ENCODE peak calls at places on chromosomes 1 and 21, in seven cellular contexts. One of them, this sample, is unnamed.

GRCh38 chr1:43427524-43427923 is 26.2 kb downstream of the HYI start:
- DNase-seq in AG04450: no peak
- DNase-seq in LoVo: no peak
- DNase-seq in activated B cell treated with CpG ODN at 0.5 μM for 24 hours: no peak
- DNase-seq in adrenal gland: no peak
- DNase-seq in activated T-cell treated with anti-CD3 and anti-CD28 coated beads, Interleukin-2, amount 50 U/mL, for 24 hours: no peak
- DNase-seq in stimulated activated naive CD4-positive, alpha-beta T cell: no peak
- DNase-seq in this sample: no peak

GRCh38 chr1:204623894-204624361 is 61.6 kb downstream of the LRRN2 start:
- DNase-seq in stimulated activated naive CD4-positive, alpha-beta T cell: no peak
- DNase-seq in activated T-cell treated with anti-CD3 and anti-CD28 coated beads, Interleukin-2, amount 50 U/mL, for 24 hours: no peak
- DNase-seq in activated B cell treated with CpG ODN at 0.5 μM for 24 hours: no peak
- DNase-seq in AG04450: no peak
- DNase-seq in adrenal gland: no peak
- DNase-seq in LoVo: no peak
- DNase-seq in this sample: no peak

GRCh38 chr1:218494000-218494399 is 148.9 kb downstream of the TGFB2 start:
- DNase-seq in activated B cell treated with CpG ODN at 0.5 μM for 24 hours: no peak
- DNase-seq in LoVo: no peak
- DNase-seq in stimulated activated naive CD4-positive, alpha-beta T cell: no peak
- DNase-seq in AG04450: no peak
- DNase-seq in adrenal gland: no peak
- DNase-seq in activated T-cell treated with anti-CD3 and anti-CD28 coated beads, Interleukin-2, amount 50 U/mL, for 24 hours: no peak
- DNase-seq in this sample: no peak

GRCh38 chr1:52552236-52552504 is 722 bp downstream of the TUT4 start:
- DNase-seq in activated T-cell treated with anti-CD3 and anti-CD28 coated beads, Interleukin-2, amount 50 U/mL, for 24 hours: peak
- DNase-seq in adrenal gland: peak
- DNase-seq in activated B cell treated with CpG ODN at 0.5 μM for 24 hours: peak
- DNase-seq in AG04450: peak
- DNase-seq in stimulated activated naive CD4-positive, alpha-beta T cell: peak
- DNase-seq in LoVo: peak
- DNase-seq in this sample: no peak

GRCh38 chr1:36731226-36732037 is 248.7 kb upstream of the CSF3R start:
- DNase-seq in AG04450: no peak
- DNase-seq in activated T-cell treated with anti-CD3 and anti-CD28 coated beads, Interleukin-2, amount 50 U/mL, for 24 hours: no peak
- DNase-seq in stimulated activated naive CD4-positive, alpha-beta T cell: no peak
- DNase-seq in adrenal gland: no peak
- DNase-seq in LoVo: no peak
- DNase-seq in activated B cell treated with CpG ODN at 0.5 μM for 24 hours: no peak
- DNase-seq in this sample: no peak

GRCh38 chr1:21299007-21299406 is 8.7 kb upstream of the ECE1 start:
- DNase-seq in activated B cell treated with CpG ODN at 0.5 μM for 24 hours: no peak
- DNase-seq in stimulated activated naive CD4-positive, alpha-beta T cell: no peak
- DNase-seq in activated T-cell treated with anti-CD3 and anti-CD28 coated beads, Interleukin-2, amount 50 U/mL, for 24 hours: no peak
- DNase-seq in AG04450: no peak
- DNase-seq in LoVo: peak
- DNase-seq in adrenal gland: no peak
- DNase-seq in this sample: no peak

GRCh38 chr1:19010995-19011696 is 54.7 kb upstream of the IFFO2 start:
- DNase-seq in LoVo: peak
- DNase-seq in AG04450: peak
- DNase-seq in stimulated activated naive CD4-positive, alpha-beta T cell: no peak
- DNase-seq in adrenal gland: peak
- DNase-seq in activated B cell treated with CpG ODN at 0.5 μM for 24 hours: no peak
- DNase-seq in activated T-cell treated with anti-CD3 and anti-CD28 coated beads, Interleukin-2, amount 50 U/mL, for 24 hours: peak
- DNase-seq in this sample: peak

GRCh38 chr1:18151436-18151835 is 43.8 kb downstream of the IGSF21 start:
- DNase-seq in activated T-cell treated with anti-CD3 and anti-CD28 coated beads, Interleukin-2, amount 50 U/mL, for 24 hours: no peak
- DNase-seq in adrenal gland: no peak
- DNase-seq in stimulated activated naive CD4-positive, alpha-beta T cell: no peak
- DNase-seq in AG04450: no peak
- DNase-seq in LoVo: no peak
- DNase-seq in activated B cell treated with CpG ODN at 0.5 μM for 24 hours: no peak
- DNase-seq in this sample: no peak

GRCh38 chr1:89941110-89941770 is 53.7 kb upstream of the ZNF326 start:
- DNase-seq in activated T-cell treated with anti-CD3 and anti-CD28 coated beads, Interleukin-2, amount 50 U/mL, for 24 hours: no peak
- DNase-seq in LoVo: no peak
- DNase-seq in adrenal gland: no peak
- DNase-seq in activated B cell treated with CpG ODN at 0.5 μM for 24 hours: no peak
- DNase-seq in stimulated activated naive CD4-positive, alpha-beta T cell: no peak
- DNase-seq in AG04450: no peak
- DNase-seq in this sample: peak

GRCh38 chr1:227174136-227174535 is 144.2 kb downstream of the CDC42BPA start:
- DNase-seq in adrenal gland: no peak
- DNase-seq in activated B cell treated with CpG ODN at 0.5 μM for 24 hours: no peak
- DNase-seq in activated T-cell treated with anti-CD3 and anti-CD28 coated beads, Interleukin-2, amount 50 U/mL, for 24 hours: no peak
- DNase-seq in stimulated activated naive CD4-positive, alpha-beta T cell: no peak
- DNase-seq in AG04450: no peak
- DNase-seq in LoVo: no peak
- DNase-seq in this sample: no peak

GRCh38 chr21:16022121-16022520 is 292.3 kb downstream of the USP25 start:
- DNase-seq in activated B cell treated with CpG ODN at 0.5 μM for 24 hours: no peak
- DNase-seq in LoVo: no peak
- DNase-seq in stimulated activated naive CD4-positive, alpha-beta T cell: no peak
- DNase-seq in activated T-cell treated with anti-CD3 and anti-CD28 coated beads, Interleukin-2, amount 50 U/mL, for 24 hours: no peak
- DNase-seq in AG04450: no peak
- DNase-seq in adrenal gland: no peak
- DNase-seq in this sample: no peak

GRCh38 chr1:1434131-1434811 is 1.2 kb upstream of the VWA1 start:
- DNase-seq in AG04450: no peak
- DNase-seq in adrenal gland: peak
- DNase-seq in LoVo: no peak
- DNase-seq in activated B cell treated with CpG ODN at 0.5 μM for 24 hours: no peak
- DNase-seq in activated T-cell treated with anti-CD3 and anti-CD28 coated beads, Interleukin-2, amount 50 U/mL, for 24 hours: no peak
- DNase-seq in stimulated activated naive CD4-positive, alpha-beta T cell: no peak
- DNase-seq in this sample: no peak

GRCh38 chr1:51926171-51926812 is 47.8 kb upstream of the NRDC start:
- DNase-seq in stimulated activated naive CD4-positive, alpha-beta T cell: no peak
- DNase-seq in adrenal gland: no peak
- DNase-seq in LoVo: no peak
- DNase-seq in AG04450: no peak
- DNase-seq in activated B cell treated with CpG ODN at 0.5 μM for 24 hours: no peak
- DNase-seq in activated T-cell treated with anti-CD3 and anti-CD28 coated beads, Interleukin-2, amount 50 U/mL, for 24 hours: no peak
- DNase-seq in this sample: no peak

GRCh38 chr1:222923506-222923905 is 108.7 kb downstream of the DISP1 start:
- DNase-seq in AG04450: no peak
- DNase-seq in activated T-cell treated with anti-CD3 and anti-CD28 coated beads, Interleukin-2, amount 50 U/mL, for 24 hours: no peak
- DNase-seq in activated B cell treated with CpG ODN at 0.5 μM for 24 hours: no peak
- DNase-seq in adrenal gland: no peak
- DNase-seq in stimulated activated naive CD4-positive, alpha-beta T cell: no peak
- DNase-seq in LoVo: no peak
- DNase-seq in this sample: no peak

GRCh38 chr1:43232482-43232881 is 37.3 kb upstream of the TMEM125 start:
- DNase-seq in activated B cell treated with CpG ODN at 0.5 μM for 24 hours: no peak
- DNase-seq in LoVo: no peak
- DNase-seq in activated T-cell treated with anti-CD3 and anti-CD28 coated beads, Interleukin-2, amount 50 U/mL, for 24 hours: no peak
- DNase-seq in stimulated activated naive CD4-positive, alpha-beta T cell: no peak
- DNase-seq in adrenal gland: no peak
- DNase-seq in AG04450: no peak
- DNase-seq in this sample: no peak

GRCh38 chr1:119737040-119737682 is 25.4 kb downstream of the PHGDH start:
- DNase-seq in AG04450: no peak
- DNase-seq in stimulated activated naive CD4-positive, alpha-beta T cell: no peak
- DNase-seq in activated T-cell treated with anti-CD3 and anti-CD28 coated beads, Interleukin-2, amount 50 U/mL, for 24 hours: no peak
- DNase-seq in activated B cell treated with CpG ODN at 0.5 μM for 24 hours: no peak
- DNase-seq in adrenal gland: peak
- DNase-seq in LoVo: no peak
- DNase-seq in this sample: no peak

GRCh38 chr1:168439451-168440375 is 104.1 kb downstream of the XCL2 start:
- DNase-seq in activated B cell treated with CpG ODN at 0.5 μM for 24 hours: no peak
- DNase-seq in adrenal gland: peak
- DNase-seq in LoVo: peak
- DNase-seq in activated T-cell treated with anti-CD3 and anti-CD28 coated beads, Interleukin-2, amount 50 U/mL, for 24 hours: peak
- DNase-seq in AG04450: peak
- DNase-seq in stimulated activated naive CD4-positive, alpha-beta T cell: peak
- DNase-seq in this sample: peak

GRCh38 chr1:21574464-21575151 is 65.4 kb downstream of the ALPL start:
- DNase-seq in stimulated activated naive CD4-positive, alpha-beta T cell: no peak
- DNase-seq in adrenal gland: no peak
- DNase-seq in activated T-cell treated with anti-CD3 and anti-CD28 coated beads, Interleukin-2, amount 50 U/mL, for 24 hours: no peak
- DNase-seq in LoVo: no peak
- DNase-seq in AG04450: no peak
- DNase-seq in activated B cell treated with CpG ODN at 0.5 μM for 24 hours: no peak
- DNase-seq in this sample: no peak

GRCh38 chr1:14961661-14962267 is 191.8 kb upstream of the TMEM51 start:
- DNase-seq in activated T-cell treated with anti-CD3 and anti-CD28 coated beads, Interleukin-2, amount 50 U/mL, for 24 hours: no peak
- DNase-seq in stimulated activated naive CD4-positive, alpha-beta T cell: no peak
- DNase-seq in adrenal gland: no peak
- DNase-seq in LoVo: no peak
- DNase-seq in AG04450: no peak
- DNase-seq in activated B cell treated with CpG ODN at 0.5 μM for 24 hours: no peak
- DNase-seq in this sample: no peak

GRCh38 chr1:150132372-150132771 is 17.3 kb upstream of the PLEKHO1 start:
- DNase-seq in adrenal gland: no peak
- DNase-seq in AG04450: no peak
- DNase-seq in LoVo: no peak
- DNase-seq in activated B cell treated with CpG ODN at 0.5 μM for 24 hours: no peak
- DNase-seq in activated T-cell treated with anti-CD3 and anti-CD28 coated beads, Interleukin-2, amount 50 U/mL, for 24 hours: no peak
- DNase-seq in stimulated activated naive CD4-positive, alpha-beta T cell: no peak
- DNase-seq in this sample: no peak

GRCh38 chr1:69492286-69492685 is 75.4 kb upstream of the LRRC7 start:
- DNase-seq in LoVo: peak
- DNase-seq in activated B cell treated with CpG ODN at 0.5 μM for 24 hours: no peak
- DNase-seq in AG04450: no peak
- DNase-seq in adrenal gland: no peak
- DNase-seq in activated T-cell treated with anti-CD3 and anti-CD28 coated beads, Interleukin-2, amount 50 U/mL, for 24 hours: no peak
- DNase-seq in stimulated activated naive CD4-positive, alpha-beta T cell: no peak
- DNase-seq in this sample: no peak

GRCh38 chr1:221663321-221663720 is 78.6 kb downstream of the DUSP10 start:
- DNase-seq in AG04450: no peak
- DNase-seq in LoVo: no peak
- DNase-seq in activated B cell treated with CpG ODN at 0.5 μM for 24 hours: no peak
- DNase-seq in adrenal gland: no peak
- DNase-seq in activated T-cell treated with anti-CD3 and anti-CD28 coated beads, Interleukin-2, amount 50 U/mL, for 24 hours: no peak
- DNase-seq in stimulated activated naive CD4-positive, alpha-beta T cell: no peak
- DNase-seq in this sample: no peak

GRCh38 chr1:11198257-11198656 is 9.1 kb downstream of the ANGPTL7 start:
- DNase-seq in adrenal gland: no peak
- DNase-seq in LoVo: no peak
- DNase-seq in AG04450: no peak
- DNase-seq in activated T-cell treated with anti-CD3 and anti-CD28 coated beads, Interleukin-2, amount 50 U/mL, for 24 hours: no peak
- DNase-seq in stimulated activated naive CD4-positive, alpha-beta T cell: no peak
- DNase-seq in activated B cell treated with CpG ODN at 0.5 μM for 24 hours: no peak
- DNase-seq in this sample: no peak

GRCh38 chr1:26723013-26723991 is 27.5 kb downstream of the ARID1A start:
- DNase-seq in LoVo: peak
- DNase-seq in activated B cell treated with CpG ODN at 0.5 μM for 24 hours: peak
- DNase-seq in AG04450: peak
- DNase-seq in stimulated activated naive CD4-positive, alpha-beta T cell: peak
- DNase-seq in adrenal gland: peak
- DNase-seq in activated T-cell treated with anti-CD3 and anti-CD28 coated beads, Interleukin-2, amount 50 U/mL, for 24 hours: peak
- DNase-seq in this sample: no peak

GRCh38 chr1:111585461-111586100 is 34.0 kb upstream of the RAP1A start:
- DNase-seq in activated T-cell treated with anti-CD3 and anti-CD28 coated beads, Interleukin-2, amount 50 U/mL, for 24 hours: no peak
- DNase-seq in AG04450: no peak
- DNase-seq in LoVo: no peak
- DNase-seq in stimulated activated naive CD4-positive, alpha-beta T cell: no peak
- DNase-seq in activated B cell treated with CpG ODN at 0.5 μM for 24 hours: no peak
- DNase-seq in adrenal gland: no peak
- DNase-seq in this sample: no peak

GRCh38 chr1:5099558-5099957 is 445.1 kb downstream of the AJAP1 start:
- DNase-seq in stimulated activated naive CD4-positive, alpha-beta T cell: no peak
- DNase-seq in activated B cell treated with CpG ODN at 0.5 μM for 24 hours: no peak
- DNase-seq in AG04450: no peak
- DNase-seq in LoVo: no peak
- DNase-seq in adrenal gland: no peak
- DNase-seq in activated T-cell treated with anti-CD3 and anti-CD28 coated beads, Interleukin-2, amount 50 U/mL, for 24 hours: no peak
- DNase-seq in this sample: no peak

GRCh38 chr1:227769601-227770494 is 34.6 kb downstream of the SNAP47 start:
- DNase-seq in LoVo: no peak
- DNase-seq in adrenal gland: no peak
- DNase-seq in activated T-cell treated with anti-CD3 and anti-CD28 coated beads, Interleukin-2, amount 50 U/mL, for 24 hours: no peak
- DNase-seq in activated B cell treated with CpG ODN at 0.5 μM for 24 hours: no peak
- DNase-seq in stimulated activated naive CD4-positive, alpha-beta T cell: no peak
- DNase-seq in AG04450: no peak
- DNase-seq in this sample: no peak

GRCh38 chr1:23473037-23473800 is 10.8 kb downstream of the ASAP3 start:
- DNase-seq in activated B cell treated with CpG ODN at 0.5 μM for 24 hours: no peak
- DNase-seq in stimulated activated naive CD4-positive, alpha-beta T cell: no peak
- DNase-seq in adrenal gland: peak
- DNase-seq in LoVo: no peak
- DNase-seq in AG04450: no peak
- DNase-seq in activated T-cell treated with anti-CD3 and anti-CD28 coated beads, Interleukin-2, amount 50 U/mL, for 24 hours: no peak
- DNase-seq in this sample: no peak

GRCh38 chr1:39337067-39337466 is 132.6 kb downstream of the MACF1 start:
- DNase-seq in activated B cell treated with CpG ODN at 0.5 μM for 24 hours: no peak
- DNase-seq in adrenal gland: no peak
- DNase-seq in stimulated activated naive CD4-positive, alpha-beta T cell: no peak
- DNase-seq in AG04450: no peak
- DNase-seq in activated T-cell treated with anti-CD3 and anti-CD28 coated beads, Interleukin-2, amount 50 U/mL, for 24 hours: no peak
- DNase-seq in LoVo: no peak
- DNase-seq in this sample: no peak

GRCh38 chr1:25689686-25690381 is 73.2 kb downstream of the MAN1C1 start:
- DNase-seq in LoVo: no peak
- DNase-seq in AG04450: no peak
- DNase-seq in activated B cell treated with CpG ODN at 0.5 μM for 24 hours: no peak
- DNase-seq in activated T-cell treated with anti-CD3 and anti-CD28 coated beads, Interleukin-2, amount 50 U/mL, for 24 hours: no peak
- DNase-seq in adrenal gland: no peak
- DNase-seq in stimulated activated naive CD4-positive, alpha-beta T cell: no peak
- DNase-seq in this sample: no peak

GRCh38 chr21:31682625-31683024 is 23.1 kb downstream of the SOD1 start:
- DNase-seq in LoVo: no peak
- DNase-seq in AG04450: no peak
- DNase-seq in activated B cell treated with CpG ODN at 0.5 μM for 24 hours: no peak
- DNase-seq in stimulated activated naive CD4-positive, alpha-beta T cell: no peak
- DNase-seq in activated T-cell treated with anti-CD3 and anti-CD28 coated beads, Interleukin-2, amount 50 U/mL, for 24 hours: no peak
- DNase-seq in adrenal gland: no peak
- DNase-seq in this sample: no peak